ENCODE peak calls at places on chromosomes 7 and 10, in ten cellular contexts. G is activated CD8-positive, alpha-beta memory T cell treated with anti-CD3 and anti-CD28 coated beads for 48 hours; X is T-helper 9 cell; R is ecto neural progenitor cell; M is mucosa of gallbladder; A is mesenchymal stem cell; O is tibial nerve; E is cardiac muscle cell; Q is left cardiac atrium; K is uterus. F is an unnamed sample.

GRCh38 chr7:28626191-28626590 is 213.9 kb downstream of the CREB5 start:
- DNase-seq in G (no peak), X (no peak), R (no peak), M (no peak), A (no peak), O (no peak), E (no peak), Q (no peak), K (no peak), F (no peak)

GRCh38 chr10:69965919-69966662 is 86.6 kb upstream of the MACROH2A2 start:
- DNase-seq in G (no peak), X (no peak), R (no peak), M (peak; percentile 6), A (no peak), O (no peak), E (peak; percentile 16), Q (no peak), K (no peak), F (no peak)

GRCh38 chr10:1311707-1312106 is 255.5 kb downstream of the WDR37 start:
- DNase-seq in G (no peak), X (no peak), R (no peak), M (no peak), A (no peak), O (no peak), E (no peak), Q (no peak), K (no peak), F (no peak)

GRCh38 chr10:97701438-97702064 is 12.0 kb upstream of the MARVELD1 start:
- DNase-seq in G (no peak), X (peak; percentile 17), R (peak; percentile 62), M (peak; percentile 71), A (peak; percentile 75), O (no peak), E (peak; percentile 84), Q (no peak), K (peak; percentile 70), F (peak; percentile 51)

GRCh38 chr7:47901542-47901941 is 46.7 kb downstream of the PKD1L1 start:
- DNase-seq in G (no peak), X (no peak), R (peak; percentile 78), M (no peak), A (peak; percentile 21), O (no peak), E (no peak), Q (no peak), K (no peak), F (no peak)

GRCh38 chr7:27587429-27587828 is 75.3 kb downstream of the HIBADH start:
- DNase-seq in G (no peak), X (no peak), R (no peak), M (no peak), A (no peak), O (no peak), E (no peak), Q (no peak), K (no peak), F (no peak)

GRCh38 chr10:3635697-3636096 is 149.3 kb downstream of the KLF6 start:
- DNase-seq in G (no peak), X (no peak), R (no peak), M (peak; percentile 48), A (no peak), O (no peak), E (no peak), Q (no peak), K (no peak), F (peak; percentile 83)

GRCh38 chr7:1893025-1893424 is 222.9 kb downstream of the ELFN1 start:
- DNase-seq in G (no peak), X (no peak), R (no peak), M (no peak), A (no peak), O (no peak), E (no peak), Q (no peak), K (no peak), F (no peak)

GRCh38 chr10:95850791-95851190 is 57.0 kb upstream of the CC2D2B start:
- DNase-seq in G (no peak), X (no peak), R (no peak), M (no peak), A (no peak), O (no peak), E (no peak), Q (no peak), K (no peak), F (no peak)

GRCh38 chr10:100729877-100730738 is 15.3 kb upstream of the PAX2 start:
- DNase-seq in G (no peak), X (no peak), R (no peak), M (no peak), A (no peak), O (no peak), E (no peak), Q (no peak), K (no peak), F (no peak)

GRCh38 chr10:122368502-122369254 is 5.8 kb upstream of the PLEKHA1 start:
- DNase-seq in G (no peak), X (no peak), R (no peak), M (no peak), A (no peak), O (no peak), E (no peak), Q (no peak), K (no peak), F (no peak)

GRCh38 chr10:117503170-117503885 is 39.2 kb upstream of the EMX2 start:
- DNase-seq in G (no peak), X (no peak), R (no peak), M (no peak), A (no peak), O (no peak), E (peak; percentile 40), Q (no peak), K (no peak), F (no peak)

F was measured in prostate gland.